ENCODE peak calls at places on chromosomes 16 and 17, in six cellular contexts. One of them, this sample, is unnamed.

GRCh38 chr17:8162997-8163977 is 539 bp upstream of the VAMP2 start:
- DNase-seq in GM12878: no peak
- DNase-seq in K562: peak
- DNase-seq in H1: peak
- DNase-seq in HepG2: no peak
- DNase-seq in HCT116: no peak
- DNase-seq in this sample: no peak

GRCh38 chr16:67260426-67261063 is 11.8 kb downstream of the SLC9A5 start:
- DNase-seq in GM12878: no peak
- DNase-seq in K562: peak
- DNase-seq in H1: no peak
- DNase-seq in HepG2: peak
- DNase-seq in HCT116: no peak
- DNase-seq in this sample: no peak

GRCh38 chr16:13441675-13442074 is 478.3 kb upstream of the ERCC4 start:
- DNase-seq in GM12878: no peak
- DNase-seq in K562: no peak
- DNase-seq in H1: no peak
- DNase-seq in HepG2: no peak
- DNase-seq in HCT116: no peak
- DNase-seq in this sample: peak

GRCh38 chr16:85210423-85211169 is 98.3 kb upstream of the CIBAR2 start:
- DNase-seq in GM12878: no peak
- DNase-seq in K562: no peak
- DNase-seq in H1: no peak
- DNase-seq in HepG2: no peak
- DNase-seq in HCT116: no peak
- DNase-seq in this sample: no peak

GRCh38 chr17:46818319-46818928 is at the start of gene WNT3:
- DNase-seq in GM12878: no peak
- DNase-seq in K562: peak
- DNase-seq in H1: peak
- DNase-seq in HepG2: no peak
- DNase-seq in HCT116: no peak
- DNase-seq in this sample: no peak

GRCh38 chr16:67462279-67462655 is 18.7 kb downstream of the ATP6V0D1 start:
- DNase-seq in GM12878: no peak
- DNase-seq in K562: no peak
- DNase-seq in H1: no peak
- DNase-seq in HepG2: no peak
- DNase-seq in HCT116: no peak
- DNase-seq in this sample: no peak

GRCh38 chr16:88284626-88285513 is 97.9 kb upstream of the ZNF469 start:
- DNase-seq in GM12878: no peak
- DNase-seq in K562: no peak
- DNase-seq in H1: no peak
- DNase-seq in HepG2: no peak
- DNase-seq in HCT116: no peak
- DNase-seq in this sample: no peak

GRCh38 chr16:2009791-2010510 is at the start of gene ZNF598:
- DNase-seq in GM12878: no peak
- DNase-seq in K562: peak
- DNase-seq in H1: peak
- DNase-seq in HepG2: peak
- DNase-seq in HCT116: peak
- DNase-seq in this sample: peak

GRCh38 chr17:40311575-40311974 is 2.6 kb downstream of the RARA start:
- DNase-seq in GM12878: no peak
- DNase-seq in K562: no peak
- DNase-seq in H1: no peak
- DNase-seq in HepG2: no peak
- DNase-seq in HCT116: no peak
- DNase-seq in this sample: no peak

GRCh38 chr16:9099131-9099625 is 7.7 kb downstream of the HAPSTR1 start:
- DNase-seq in GM12878: no peak
- DNase-seq in K562: no peak
- DNase-seq in H1: no peak
- DNase-seq in HepG2: peak
- DNase-seq in HCT116: no peak
- DNase-seq in this sample: no peak

GRCh38 chr16:20952144-20952797 is 51.7 kb downstream of the LYRM1 start:
- DNase-seq in GM12878: no peak
- DNase-seq in K562: no peak
- DNase-seq in H1: no peak
- DNase-seq in HepG2: no peak
- DNase-seq in HCT116: peak
- DNase-seq in this sample: no peak

GRCh38 chr17:62876063-62876462 is 67.9 kb upstream of the MARCHF10 start:
- DNase-seq in GM12878: no peak
- DNase-seq in K562: no peak
- DNase-seq in H1: no peak
- DNase-seq in HepG2: no peak
- DNase-seq in HCT116: no peak
- DNase-seq in this sample: no peak

GRCh38 chr16:12535535-12536411 is 267.9 kb downstream of the CPPED1 start:
- DNase-seq in GM12878: peak
- DNase-seq in K562: peak
- DNase-seq in H1: peak
- DNase-seq in HepG2: peak
- DNase-seq in HCT116: no peak
- DNase-seq in this sample: peak

GRCh38 chr17:40517981-40518380 is 16.6 kb upstream of the TNS4 start:
- DNase-seq in GM12878: no peak
- DNase-seq in K562: no peak
- DNase-seq in H1: no peak
- DNase-seq in HepG2: no peak
- DNase-seq in HCT116: no peak
- DNase-seq in this sample: no peak

GRCh38 chr16:78353610-78354009 is 254.2 kb downstream of the WWOX start:
- DNase-seq in GM12878: no peak
- DNase-seq in K562: peak
- DNase-seq in H1: no peak
- DNase-seq in HepG2: no peak
- DNase-seq in HCT116: no peak
- DNase-seq in this sample: no peak

GRCh38 chr16:8936421-8936820 is 27.3 kb downstream of the USP7 start:
- DNase-seq in GM12878: no peak
- DNase-seq in K562: peak
- DNase-seq in H1: no peak
- DNase-seq in HepG2: peak
- DNase-seq in HCT116: peak
- DNase-seq in this sample: peak

GRCh38 chr16:78988361-78988992 is 612.1 kb downstream of the MAF start:
- DNase-seq in GM12878: no peak
- DNase-seq in K562: peak
- DNase-seq in H1: no peak
- DNase-seq in HepG2: no peak
- DNase-seq in HCT116: no peak
- DNase-seq in this sample: peak

GRCh38 chr16:8569650-8570338 is 20.5 kb downstream of the TMEM114 start:
- DNase-seq in GM12878: no peak
- DNase-seq in K562: no peak
- DNase-seq in H1: no peak
- DNase-seq in HepG2: no peak
- DNase-seq in HCT116: no peak
- DNase-seq in this sample: no peak

GRCh38 chr16:67459066-67459857 is 21.7 kb downstream of the ATP6V0D1 start:
- DNase-seq in GM12878: no peak
- DNase-seq in K562: no peak
- DNase-seq in H1: no peak
- DNase-seq in HepG2: peak
- DNase-seq in HCT116: no peak
- DNase-seq in this sample: no peak

GRCh38 chr17:64655704-64656103 is 6.4 kb downstream of the SMURF2 start:
- DNase-seq in GM12878: no peak
- DNase-seq in K562: no peak
- DNase-seq in H1: no peak
- DNase-seq in HepG2: no peak
- DNase-seq in HCT116: no peak
- DNase-seq in this sample: no peak

GRCh38 chr16:49528035-49528434 is 154.4 kb downstream of the C16orf78 start:
- DNase-seq in GM12878: no peak
- DNase-seq in K562: no peak
- DNase-seq in H1: no peak
- DNase-seq in HepG2: no peak
- DNase-seq in HCT116: no peak
- DNase-seq in this sample: no peak

GRCh38 chr17:76725580-76726230 is 701 bp downstream of the JMJD6 start:
- DNase-seq in GM12878: no peak
- DNase-seq in K562: peak
- DNase-seq in H1: no peak
- DNase-seq in HepG2: peak
- DNase-seq in HCT116: no peak
- DNase-seq in this sample: no peak

GRCh38 chr17:82030470-82031302 is 792 bp upstream of the RAC3 start:
- DNase-seq in GM12878: no peak
- DNase-seq in K562: peak
- DNase-seq in H1: peak
- DNase-seq in HepG2: no peak
- DNase-seq in HCT116: peak
- DNase-seq in this sample: peak

GRCh38 chr17:82031885-82032627 is 578 bp downstream of the RAC3 start:
- DNase-seq in GM12878: no peak
- DNase-seq in K562: peak
- DNase-seq in H1: peak
- DNase-seq in HepG2: no peak
- DNase-seq in HCT116: no peak
- DNase-seq in this sample: no peak

GRCh38 chr17:82029990-82030469 is 1.4 kb upstream of the RAC3 start:
- DNase-seq in GM12878: no peak
- DNase-seq in K562: no peak
- DNase-seq in H1: no peak
- DNase-seq in HepG2: no peak
- DNase-seq in HCT116: no peak
- DNase-seq in this sample: no peak

GRCh38 chr17:82029391-82029790 is 2.1 kb upstream of the RAC3 start:
- DNase-seq in GM12878: no peak
- DNase-seq in K562: no peak
- DNase-seq in H1: no peak
- DNase-seq in HepG2: no peak
- DNase-seq in HCT116: no peak
- DNase-seq in this sample: no peak

DNA sequence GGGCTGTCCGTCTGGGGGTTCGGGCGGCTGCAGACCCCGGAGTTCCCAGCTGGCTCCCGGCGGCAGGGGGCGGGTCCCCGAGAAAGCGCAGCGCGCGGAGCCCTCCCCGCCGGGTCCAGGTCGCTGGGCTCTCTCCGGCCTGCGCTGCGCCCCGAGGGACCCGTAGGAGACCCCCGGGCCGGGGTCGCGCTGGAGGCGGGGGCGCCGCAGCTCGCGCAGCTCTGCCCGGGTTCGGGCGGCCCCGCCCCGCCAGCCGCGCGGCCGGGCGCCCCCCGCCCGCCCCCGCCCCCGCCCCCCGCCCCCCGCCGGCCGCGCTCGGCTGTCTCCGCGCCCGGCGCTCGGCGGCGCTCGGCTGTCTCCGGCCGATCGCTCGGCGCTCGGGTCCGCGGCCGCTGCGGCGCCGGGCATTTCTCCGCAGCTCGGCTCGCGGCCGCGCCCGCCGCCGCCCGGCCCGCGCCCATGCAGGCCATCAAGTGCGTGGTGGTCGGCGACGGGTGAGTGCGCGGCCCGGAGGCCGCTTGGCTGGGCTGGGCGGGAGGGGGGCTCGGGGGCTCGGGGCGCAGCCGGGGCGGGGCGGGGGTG is at the start of gene RAC3:
- DNase-seq in GM12878: no peak
- DNase-seq in K562: peak
- DNase-seq in H1: no peak
- DNase-seq in HepG2: no peak
- DNase-seq in HCT116: no peak
- DNase-seq in this sample: no peak
- TF ChIP-seq ZNF274 in GM12878: no peak
- TF ChIP-seq ZNF274 in K562: no peak
- TF ChIP-seq ZNF274 in H1: no peak
- TF ChIP-seq ZNF274 in HepG2: no peak
- TF ChIP-seq ZNF274 in HCT116: no peak
- TF ChIP-seq ZNF274 in this sample: no peak

GRCh38 chr17:34617398-34617797 is 38.0 kb downstream of the TMEM132E start:
- DNase-seq in GM12878: no peak
- DNase-seq in K562: no peak
- DNase-seq in H1: no peak
- DNase-seq in HepG2: no peak
- DNase-seq in HCT116: no peak
- DNase-seq in this sample: no peak

GRCh38 chr17:34623856-34624766 is 44.7 kb downstream of the TMEM132E start:
- DNase-seq in GM12878: no peak
- DNase-seq in K562: no peak
- DNase-seq in H1: no peak
- DNase-seq in HepG2: peak
- DNase-seq in HCT116: no peak
- DNase-seq in this sample: no peak

GRCh38 chr17:34622862-34623261 is 43.5 kb downstream of the TMEM132E start:
- DNase-seq in GM12878: no peak
- DNase-seq in K562: no peak
- DNase-seq in H1: no peak
- DNase-seq in HepG2: no peak
- DNase-seq in HCT116: no peak
- DNase-seq in this sample: no peak

GRCh38 chr17:34619687-34620217 is 40.4 kb downstream of the TMEM132E start:
- DNase-seq in GM12878: no peak
- DNase-seq in K562: no peak
- DNase-seq in H1: no peak
- DNase-seq in HepG2: no peak
- DNase-seq in HCT116: no peak
- DNase-seq in this sample: no peak

DNA sequence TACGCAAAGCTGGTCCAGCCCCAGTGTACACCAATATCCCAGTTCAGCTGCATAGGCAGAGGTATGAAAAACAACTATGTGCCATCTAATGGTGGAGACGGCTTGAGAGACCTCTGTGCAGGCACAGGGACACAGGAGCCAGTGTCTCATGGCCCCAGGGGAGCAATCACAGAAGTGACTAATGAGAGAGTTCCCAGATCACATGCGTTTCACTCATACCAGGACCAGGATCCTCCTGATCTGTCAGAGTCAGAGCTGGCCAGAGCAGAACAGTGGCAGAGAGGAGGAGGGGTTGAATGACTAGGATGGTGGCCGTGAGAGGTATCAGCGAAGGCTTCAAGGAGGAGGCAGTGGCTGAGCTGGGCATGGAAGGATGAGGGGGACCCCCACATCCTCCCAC is 41.1 kb downstream of the TMEM132E start:
- DNase-seq in GM12878: no peak
- DNase-seq in K562: no peak
- DNase-seq in H1: no peak
- DNase-seq in HepG2: no peak
- DNase-seq in HCT116: no peak
- DNase-seq in this sample: no peak
- TF ChIP-seq YY1 in GM12878: no peak
- TF ChIP-seq YY1 in K562: no peak
- TF ChIP-seq YY1 in H1: no peak
- TF ChIP-seq YY1 in HepG2: no peak
- TF ChIP-seq YY1 in HCT116: no peak
- TF ChIP-seq YY1 in this sample: no peak

GRCh38 chr17:74736423-74737298 is at the start of gene RAB37:
- DNase-seq in GM12878: no peak
- DNase-seq in K562: no peak
- DNase-seq in H1: peak
- DNase-seq in HepG2: peak
- DNase-seq in HCT116: peak
- DNase-seq in this sample: no peak
- TF ChIP-seq ZNF274 in GM12878: no peak
- TF ChIP-seq ZNF274 in K562: no peak
- TF ChIP-seq ZNF274 in H1: no peak
- TF ChIP-seq ZNF274 in HepG2: peak
- TF ChIP-seq ZNF274 in HCT116: no peak
- TF ChIP-seq ZNF274 in this sample: no peak

GRCh38 chr16:89478576-89479221 is 11.7 kb downstream of the ANKRD11 start:
- DNase-seq in GM12878: no peak
- DNase-seq in K562: no peak
- DNase-seq in H1: no peak
- DNase-seq in HepG2: peak
- DNase-seq in HCT116: no peak
- DNase-seq in this sample: no peak
- TF ChIP-seq YY1 in GM12878: no peak
- TF ChIP-seq YY1 in K562: no peak
- TF ChIP-seq YY1 in H1: no peak
- TF ChIP-seq YY1 in HepG2: no peak
- TF ChIP-seq YY1 in HCT116: no peak
- TF ChIP-seq YY1 in this sample: no peak

This sample was measured in NT2/D1.